ENCODE peak calls at places on chromosome 19, in eight cellular contexts. M is activated B cell treated with CpG ODN at 0.5 μM for 24 hours, K is fibroblast of mammary gland, T is pancreas, L is nephron progenitor cell, G is astrocyte of the cerebellum, H is chondrocyte, S is cardiac fibroblast. Y is an unnamed sample.

GRCh38 chr19:37718357-37718756 is 1.2 kb downstream of the ZNF607 start:
- DNase-seq in K (no peak), H (no peak), S (no peak), L (no peak), G (no peak), M (no peak), T (no peak), Y (no peak)

GRCh38 chr19:36528921-36529518 is 949 bp upstream of the ZNF260 start:
- DNase-seq in G (no peak), M (no peak), S (no peak), H (no peak), K (no peak), T (no peak), L (peak), Y (no peak)

GRCh38 chr19:13102666-13103584 is at the start of gene LYL1:
- DNase-seq in M (peak), T (no peak), H (no peak), G (no peak), K (no peak), L (peak), S (no peak), Y (peak)

GRCh38 chr19:24033962-24034342 is 53.0 kb upstream of the ZNF254 start:
- DNase-seq in L (peak), M (peak), K (peak), S (peak), G (peak), T (peak), H (peak), Y (peak)

GRCh38 chr19:12825259-12826131 is 8.9 kb downstream of the RTBDN start:
- DNase-seq in M (no peak), L (peak), K (no peak), T (peak), S (peak), G (no peak), H (no peak), Y (no peak)

GRCh38 chr19:47404334-47405196 is 14.8 kb downstream of the MEIS3 start:
- DNase-seq in S (no peak), M (no peak), T (no peak), H (no peak), K (no peak), G (no peak), L (no peak), Y (no peak)

GRCh38 chr19:13234518-13234917 is 84.3 kb downstream of the IER2 start:
- DNase-seq in M (peak), K (peak), H (no peak), S (peak), G (no peak), L (peak), T (peak), Y (peak)

GRCh38 chr19:18478545-18479311 is 40.8 kb upstream of the ISYNA1 start:
- DNase-seq in M (no peak), L (no peak), T (no peak), H (no peak), G (no peak), S (peak), K (peak), Y (peak)

GRCh38 chr19:40663712-40664692 is 26.4 kb downstream of the NUMBL start:
- DNase-seq in H (no peak), L (no peak), G (no peak), K (peak), S (peak), M (no peak), T (no peak), Y (no peak)

GRCh38 chr19:48390188-48391099 is 907 bp downstream of the KDELR1 start:
- DNase-seq in H (no peak), K (peak), S (peak), G (no peak), T (peak), L (peak), M (peak), Y (peak)

GRCh38 chr19:13172335-13173128 is 22.3 kb downstream of the IER2 start:
- DNase-seq in M (no peak), S (peak), K (peak), H (no peak), L (no peak), T (peak), G (no peak), Y (peak)

GRCh38 chr19:48999481-49000325 is 6.0 kb downstream of the RUVBL2 start:
- DNase-seq in L (peak), H (no peak), K (peak), S (peak), T (peak), G (peak), M (peak), Y (no peak)

GRCh38 chr19:39502640-39503417 is 4.1 kb downstream of the DLL3 start:
- DNase-seq in S (peak), K (peak), H (no peak), L (peak), T (peak), M (peak), G (no peak), Y (peak)

GRCh38 chr19:628168-628567 is 5.2 kb downstream of the POLRMT start:
- DNase-seq in K (no peak), G (no peak), T (no peak), L (peak), M (no peak), S (no peak), H (no peak), Y (no peak)

GRCh38 chr19:14023404-14024235 is 4.3 kb upstream of the RLN3 start:
- DNase-seq in H (no peak), S (peak), L (peak), G (no peak), M (no peak), K (no peak), T (peak), Y (peak)

GRCh38 chr19:47587295-47587694 is 14.3 kb upstream of the ZNF541 start:
- DNase-seq in S (peak), M (no peak), G (no peak), H (no peak), K (peak), T (no peak), L (no peak), Y (no peak)

GRCh38 chr19:6674868-6675305 is 4.9 kb upstream of the TNFSF14 start:
- DNase-seq in H (peak), K (peak), T (no peak), L (peak), M (peak), G (peak), S (peak), Y (peak)

GRCh38 chr19:54209058-54209747 is 8.5 kb downstream of the RPS9 start:
- DNase-seq in M (no peak), S (peak), L (no peak), T (peak), K (no peak), H (no peak), G (no peak), Y (peak)

GRCh38 chr19:7917292-7918061 is 2.7 kb upstream of the SNAPC2 start:
- DNase-seq in L (peak), S (peak), M (peak), T (peak), H (peak), K (peak), G (no peak), Y (peak)
- TF ChIP-seq CTCF in L (peak), S (peak), M (no peak), T (no peak), H (peak), K (peak), G (peak), Y (peak)

DNA sequence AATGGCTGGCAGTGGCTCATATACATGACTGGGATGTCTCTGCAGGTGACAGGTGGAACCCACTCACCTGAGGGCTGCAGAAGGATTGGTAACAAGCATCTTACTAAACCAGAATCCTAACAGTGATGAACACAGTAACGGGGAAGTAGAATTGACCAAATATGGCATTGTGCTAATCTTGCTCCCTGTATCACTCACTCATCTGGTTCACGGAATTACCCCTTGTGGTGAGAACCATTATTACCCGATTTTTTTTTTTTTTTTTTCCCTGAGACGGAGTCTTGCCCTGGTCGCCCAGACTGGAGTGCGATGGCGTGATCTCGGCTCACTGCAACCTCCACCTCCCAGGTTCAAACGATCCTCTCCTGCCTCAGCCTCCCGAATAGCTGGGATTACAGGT is 69.5 kb downstream of the PTPRS start:
- DNase-seq in T (no peak), S (peak), M (no peak), H (no peak), L (no peak), K (peak), G (no peak), Y (no peak)
- TF ChIP-seq CTCF in T (no peak), S (peak), M (no peak), H (peak), L (peak), K (peak), G (no peak), Y (no peak)

GRCh38 chr19:2944775-2945574 is at the start of gene ZNF77:
- DNase-seq in T (peak), G (peak), L (peak), H (peak), S (peak), K (peak), M (peak), Y (peak)
- TF ChIP-seq CTCF in T (peak), G (no peak), L (no peak), H (no peak), S (no peak), K (no peak), M (no peak), Y (no peak)

DNA sequence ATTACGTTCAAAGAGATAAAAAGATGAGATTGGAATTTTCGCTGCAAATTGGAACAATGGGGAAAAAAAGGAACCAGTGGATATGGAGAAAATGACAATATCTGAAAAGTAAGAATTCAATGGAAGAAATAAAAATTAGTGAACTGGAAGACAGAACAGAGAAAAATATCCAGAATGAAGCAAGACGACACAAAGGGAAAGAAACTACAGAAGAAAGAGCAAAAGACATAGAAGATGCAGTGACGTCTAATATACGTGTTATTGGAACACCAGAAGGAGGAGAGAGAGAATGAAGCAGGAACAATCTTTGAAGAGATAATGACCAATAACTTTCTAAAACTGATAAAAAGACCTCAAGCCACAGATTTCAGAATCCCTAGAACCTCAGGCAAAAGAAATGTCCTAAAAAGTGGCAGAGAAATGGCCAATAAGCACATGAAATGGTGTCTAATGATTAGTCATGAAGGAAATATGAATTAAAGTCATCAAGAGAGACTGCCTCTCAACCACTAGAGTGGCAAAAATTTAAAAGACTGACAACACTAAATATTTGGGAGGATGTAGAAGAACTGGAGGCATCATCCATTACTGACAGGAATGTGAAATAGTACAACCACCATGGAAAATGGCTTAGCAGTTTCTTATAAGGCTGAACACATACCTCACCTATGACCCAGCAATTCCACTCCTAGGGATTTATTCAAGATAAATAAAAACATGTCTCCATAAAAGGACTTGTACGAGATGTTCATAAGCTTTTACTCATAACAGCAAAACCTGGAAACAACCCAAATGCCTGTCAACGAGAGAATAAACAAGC is 56.5 kb downstream of the GADD45B start:
- DNase-seq in T (no peak), H (no peak), K (peak), S (peak), L (no peak), M (no peak), G (no peak), Y (no peak)
- TF ChIP-seq CTCF in T (no peak), H (peak), K (no peak), S (no peak), L (no peak), M (no peak), G (no peak), Y (no peak)

DNA sequence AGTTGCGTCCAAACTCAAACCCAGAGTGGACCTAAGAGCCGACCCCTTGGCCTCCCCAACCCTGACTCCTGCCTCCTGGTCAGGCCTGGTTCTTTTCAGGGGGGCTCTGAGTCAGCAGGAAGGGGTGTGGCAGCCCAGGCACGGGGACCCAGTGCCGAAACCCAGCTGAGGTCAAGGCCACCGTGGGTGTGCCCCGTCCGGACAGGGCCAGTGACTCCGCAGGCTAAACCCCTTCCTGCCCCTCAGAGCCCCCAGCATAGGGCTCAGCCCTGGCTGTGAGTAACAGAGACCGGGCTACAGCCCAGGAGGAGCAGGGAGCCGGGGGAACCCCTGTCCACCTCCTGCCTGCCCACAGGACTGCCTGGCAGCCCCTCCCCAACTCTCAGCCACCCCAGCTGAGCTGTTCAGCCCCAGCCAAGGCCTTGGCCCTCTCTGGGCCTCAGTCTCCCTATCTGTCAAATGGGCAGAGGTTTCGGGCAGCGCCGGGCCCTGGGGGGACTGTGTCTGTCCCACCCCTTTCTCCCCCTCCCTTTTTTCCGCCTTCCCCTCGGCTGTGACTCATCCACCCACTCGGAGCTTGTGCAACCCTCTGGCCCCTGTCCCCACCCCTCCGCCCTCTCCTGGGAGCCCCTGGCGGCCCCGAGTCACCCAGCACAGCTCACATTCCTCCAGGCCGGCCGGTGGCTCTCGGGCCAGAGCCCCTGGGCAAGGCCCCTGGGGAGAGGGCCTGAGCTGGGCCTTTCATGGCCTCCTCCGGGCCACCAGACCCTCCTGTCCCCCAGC is 8.6 kb downstream of the ZBTB7A start:
- DNase-seq in K (peak), S (peak), M (no peak), G (no peak), H (no peak), L (no peak), T (peak), Y (peak)
- TF ChIP-seq CTCF in K (peak), S (peak), M (no peak), G (peak), H (peak), L (no peak), T (no peak), Y (no peak)

DNA sequence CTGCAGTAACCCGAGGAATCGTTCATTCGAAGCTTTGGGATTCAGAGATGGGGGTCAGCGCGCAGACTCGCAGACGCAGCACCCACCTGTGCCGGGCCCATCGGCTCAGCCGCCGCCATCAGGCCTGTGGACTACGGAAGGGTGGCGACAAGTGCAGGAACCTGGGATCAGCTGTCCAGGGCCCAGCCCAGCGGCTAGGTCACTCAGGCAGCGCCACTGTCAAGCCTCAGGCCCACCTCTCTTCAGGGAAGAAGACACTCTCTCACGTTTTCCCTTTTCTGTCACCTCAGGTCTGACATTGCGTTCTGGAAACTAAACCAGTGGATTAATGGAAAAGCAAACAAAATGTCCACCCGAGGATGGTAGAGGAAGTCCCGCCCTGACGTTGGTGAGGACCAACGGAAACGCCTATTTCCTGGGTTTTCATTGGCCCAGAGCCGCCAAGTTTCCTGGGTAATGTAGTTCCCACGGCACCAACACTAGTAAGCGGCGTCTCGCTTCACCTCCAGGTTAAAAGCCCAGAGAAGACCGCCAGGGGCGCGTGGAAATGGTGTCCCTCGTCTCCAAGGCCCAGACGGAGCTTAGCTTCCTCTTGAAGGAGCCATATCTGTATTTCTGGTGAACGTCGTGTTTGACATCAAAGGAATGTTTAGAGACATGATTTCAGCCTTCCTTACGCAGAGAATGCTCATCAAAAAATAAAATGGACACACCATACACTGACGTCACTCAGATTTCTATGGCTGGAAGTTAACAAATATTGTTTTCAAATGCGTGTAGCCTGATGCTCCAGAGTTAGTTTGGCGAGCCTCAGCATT is at the start of gene ZNF772:
- DNase-seq in K (peak), T (peak), G (peak), S (peak), M (peak), L (peak), H (peak), Y (peak)
- TF ChIP-seq CTCF in K (peak), T (peak), G (peak), S (peak), M (no peak), L (peak), H (peak), Y (peak)

DNA sequence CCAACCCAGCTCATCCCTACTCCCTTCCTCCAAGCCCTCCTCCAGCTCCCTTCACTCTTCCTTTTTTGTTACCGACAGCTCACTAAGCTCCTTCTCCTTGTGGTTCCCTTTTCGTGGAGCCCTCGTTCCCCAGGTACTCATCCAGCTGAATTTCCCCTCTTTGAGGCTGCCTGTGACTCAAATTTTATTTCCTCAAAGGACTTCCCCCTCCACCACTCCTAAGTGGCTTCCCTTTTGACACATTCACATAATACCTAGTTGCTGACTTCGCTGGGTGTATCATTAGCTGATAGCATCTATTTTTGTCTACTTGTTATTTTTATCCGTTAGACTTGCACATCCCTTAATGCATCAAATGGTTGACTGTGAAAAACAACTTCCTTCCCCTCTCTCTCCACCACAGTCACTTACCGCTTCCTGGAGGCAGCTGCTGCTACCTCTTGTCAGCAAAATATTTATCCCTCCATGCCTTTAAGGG is 14.5 kb downstream of the FFAR2 start:
- DNase-seq in L (no peak), H (no peak), M (peak), K (no peak), T (no peak), S (no peak), G (no peak), Y (no peak)
- TF ChIP-seq CTCF in L (no peak), H (no peak), M (no peak), K (no peak), T (no peak), S (no peak), G (no peak), Y (no peak)

GRCh38 chr19:15074371-15074770 is 7.6 kb upstream of the OR1I1 start:
- DNase-seq in H (no peak), M (no peak), S (no peak), L (no peak), G (no peak), K (no peak), T (no peak), Y (no peak)

GRCh38 chr19:15075801-15076200 is 6.2 kb upstream of the OR1I1 start:
- DNase-seq in M (no peak), T (no peak), K (no peak), S (no peak), L (no peak), G (no peak), H (no peak), Y (no peak)

GRCh38 chr19:15072930-15073647 is 8.9 kb upstream of the OR1I1 start:
- DNase-seq in L (no peak), H (no peak), K (no peak), G (no peak), M (no peak), T (no peak), S (peak), Y (no peak)
- TF ChIP-seq CTCF in L (no peak), H (no peak), K (no peak), G (no peak), M (no peak), T (no peak), S (no peak), Y (no peak)

GRCh38 chr19:16527971-16528521 is 14.2 kb downstream of the CHERP start:
- DNase-seq in S (peak), K (peak), M (no peak), G (no peak), T (no peak), H (no peak), L (peak), Y (no peak)
- TF ChIP-seq CTCF in S (peak), K (peak), M (no peak), G (peak), T (no peak), H (peak), L (peak), Y (peak)

DNA sequence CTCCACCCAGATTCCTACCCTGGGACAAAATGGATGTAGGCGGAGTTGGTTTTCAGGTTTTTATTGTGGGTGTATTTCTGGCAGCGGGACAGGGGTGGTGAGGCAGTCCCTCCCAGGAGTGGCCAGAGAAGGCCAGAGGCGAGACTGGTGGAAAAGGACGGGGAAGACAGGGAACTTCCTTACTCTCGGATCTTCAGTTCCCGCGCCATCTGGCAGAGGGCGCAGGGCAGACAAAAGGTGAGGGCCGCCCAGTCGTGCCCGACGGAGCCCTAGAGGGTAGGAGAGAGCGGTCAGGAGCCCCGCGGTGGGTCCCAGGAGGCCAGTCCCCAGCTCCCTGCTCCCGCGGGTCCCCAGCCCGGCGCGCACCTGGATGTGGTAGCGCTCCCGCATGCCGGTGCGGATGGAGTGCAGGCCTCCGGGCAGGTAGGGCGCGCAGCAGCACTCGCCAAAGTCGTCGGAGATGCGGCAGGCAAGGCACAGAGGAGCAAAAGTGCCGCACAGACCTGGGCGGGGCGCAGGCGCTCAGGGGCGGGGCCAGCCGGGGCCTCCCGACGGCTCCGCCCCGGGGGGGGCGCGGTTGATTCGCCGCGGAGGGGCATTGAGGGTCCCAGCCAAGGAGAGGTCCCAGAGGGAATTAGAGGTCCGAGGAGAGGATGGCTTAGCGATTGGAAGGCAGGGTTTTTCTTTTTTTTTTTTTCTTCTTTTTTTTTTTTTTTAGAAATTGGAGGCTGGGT is 3.0 kb downstream of the CNFN start:
- DNase-seq in T (peak), H (no peak), L (peak), K (peak), G (no peak), M (peak), S (peak), Y (peak)
- TF ChIP-seq CTCF in T (no peak), H (peak), L (peak), K (peak), G (peak), M (no peak), S (peak), Y (peak)

Y was measured in right lobe of liver.